ENCODE peak calls at places on chromosomes 12 and 14, in four cellular contexts. One of them, this sample, is unnamed.

GRCh38 chr12:124493809-124494750 is 73.3 kb downstream of the NCOR2 start:
- DNase-seq in lower leg skin: no peak
- DNase-seq in endothelial cell of umbilical vein: no peak
- DNase-seq in suprapubic skin: peak
- DNase-seq in this sample: no peak

GRCh38 chr12:30026621-30027234 is 243.0 kb upstream of the TMTC1 start:
- DNase-seq in lower leg skin: no peak
- DNase-seq in endothelial cell of umbilical vein: peak
- DNase-seq in suprapubic skin: no peak
- DNase-seq in this sample: peak

GRCh38 chr14:61406198-61406597 is 84.8 kb downstream of the PRKCH start:
- DNase-seq in lower leg skin: no peak
- DNase-seq in endothelial cell of umbilical vein: no peak
- DNase-seq in suprapubic skin: no peak
- DNase-seq in this sample: no peak

GRCh38 chr12:46557539-46558373 is 185.2 kb upstream of the SLC38A2 start:
- DNase-seq in lower leg skin: no peak
- DNase-seq in endothelial cell of umbilical vein: no peak
- DNase-seq in suprapubic skin: no peak
- DNase-seq in this sample: no peak

GRCh38 chr12:25241171-25242020 is 9.3 kb downstream of the KRAS start:
- DNase-seq in lower leg skin: no peak
- DNase-seq in endothelial cell of umbilical vein: peak
- DNase-seq in suprapubic skin: no peak
- DNase-seq in this sample: no peak

GRCh38 chr14:39212034-39212433 is 21.7 kb upstream of the MIA2 start:
- DNase-seq in lower leg skin: no peak
- DNase-seq in endothelial cell of umbilical vein: no peak
- DNase-seq in suprapubic skin: no peak
- DNase-seq in this sample: peak

GRCh38 chr14:103994535-103995184 is 52.3 kb upstream of the RD3L start:
- DNase-seq in lower leg skin: no peak
- DNase-seq in endothelial cell of umbilical vein: no peak
- DNase-seq in suprapubic skin: no peak
- DNase-seq in this sample: no peak

GRCh38 chr12:116598341-116599284 is 39.4 kb downstream of the MAP1LC3B2 start:
- DNase-seq in lower leg skin: no peak
- DNase-seq in endothelial cell of umbilical vein: no peak
- DNase-seq in suprapubic skin: no peak
- DNase-seq in this sample: no peak

GRCh38 chr12:27521066-27521465 is 2.9 kb upstream of the PPFIBP1 start:
- DNase-seq in lower leg skin: no peak
- DNase-seq in endothelial cell of umbilical vein: peak
- DNase-seq in suprapubic skin: no peak
- DNase-seq in this sample: no peak

GRCh38 chr12:76836633-76837032 is 42.2 kb downstream of the CSRP2 start:
- DNase-seq in lower leg skin: no peak
- DNase-seq in endothelial cell of umbilical vein: no peak
- DNase-seq in suprapubic skin: no peak
- DNase-seq in this sample: no peak

GRCh38 chr14:78946949-78947348 is 776.8 kb downstream of the NRXN3 start:
- DNase-seq in lower leg skin: no peak
- DNase-seq in endothelial cell of umbilical vein: no peak
- DNase-seq in suprapubic skin: no peak
- DNase-seq in this sample: no peak

GRCh38 chr12:53224897-53225634 is 6.9 kb downstream of the RARG start:
- DNase-seq in lower leg skin: no peak
- DNase-seq in endothelial cell of umbilical vein: no peak
- DNase-seq in suprapubic skin: no peak
- DNase-seq in this sample: no peak

GRCh38 chr14:24436355-24437019 is 6.1 kb downstream of the SDR39U1 start:
- DNase-seq in lower leg skin: no peak
- DNase-seq in endothelial cell of umbilical vein: peak
- DNase-seq in suprapubic skin: peak
- DNase-seq in this sample: peak

GRCh38 chr14:69153848-69154208 is 909 bp upstream of the DCAF5 start:
- DNase-seq in lower leg skin: no peak
- DNase-seq in endothelial cell of umbilical vein: peak
- DNase-seq in suprapubic skin: no peak
- DNase-seq in this sample: no peak

GRCh38 chr14:25406818-25407217 is 356.9 kb upstream of the STXBP6 start:
- DNase-seq in lower leg skin: no peak
- DNase-seq in endothelial cell of umbilical vein: peak
- DNase-seq in suprapubic skin: no peak
- DNase-seq in this sample: peak

GRCh38 chr12:73180734-73181133 is 908.6 kb downstream of the TRHDE start:
- DNase-seq in lower leg skin: no peak
- DNase-seq in endothelial cell of umbilical vein: no peak
- DNase-seq in suprapubic skin: no peak
- DNase-seq in this sample: no peak

GRCh38 chr14:68941820-68942219 is 37.3 kb downstream of the ACTN1 start:
- DNase-seq in lower leg skin: peak
- DNase-seq in endothelial cell of umbilical vein: peak
- DNase-seq in suprapubic skin: no peak
- DNase-seq in this sample: peak

GRCh38 chr14:36520601-36521525 is 831 bp upstream of the NKX2-1 start:
- DNase-seq in lower leg skin: no peak
- DNase-seq in endothelial cell of umbilical vein: peak
- DNase-seq in suprapubic skin: no peak
- DNase-seq in this sample: no peak

GRCh38 chr12:53804429-53804828 is 52.6 kb upstream of the CISTR start:
- DNase-seq in lower leg skin: peak
- DNase-seq in endothelial cell of umbilical vein: no peak
- DNase-seq in suprapubic skin: no peak
- DNase-seq in this sample: no peak

GRCh38 chr14:76955575-76956252 is 72.8 kb downstream of the IRF2BPL start:
- DNase-seq in lower leg skin: no peak
- DNase-seq in endothelial cell of umbilical vein: no peak
- DNase-seq in suprapubic skin: no peak
- DNase-seq in this sample: no peak

GRCh38 chr12:25764409-25764808 is 194.1 kb upstream of the RASSF8 start:
- DNase-seq in lower leg skin: no peak
- DNase-seq in endothelial cell of umbilical vein: no peak
- DNase-seq in suprapubic skin: no peak
- DNase-seq in this sample: no peak

GRCh38 chr14:105059035-105059916 is 6.0 kb downstream of the GPR132 start:
- DNase-seq in lower leg skin: no peak
- DNase-seq in endothelial cell of umbilical vein: no peak
- DNase-seq in suprapubic skin: peak
- DNase-seq in this sample: no peak

DNA sequence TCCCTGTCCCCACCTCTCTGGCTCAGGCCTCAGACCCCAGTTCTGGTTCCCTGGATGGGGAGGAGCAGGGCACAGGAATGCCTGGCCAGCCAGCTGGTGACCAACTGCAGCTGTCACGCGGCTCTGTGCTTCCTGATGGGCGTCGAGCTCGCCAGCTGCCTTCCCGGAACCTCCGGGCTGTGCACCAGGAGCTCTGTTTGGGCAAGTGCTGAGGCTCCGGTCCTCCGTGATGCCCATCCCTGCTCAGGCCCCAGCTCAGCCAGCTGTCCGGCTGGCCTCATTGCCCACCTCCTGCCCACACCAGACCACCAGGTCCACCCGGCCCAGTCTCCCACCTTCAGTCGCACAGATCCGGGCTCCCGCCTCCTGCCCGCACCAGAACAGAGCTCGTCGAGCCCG is 4.8 kb downstream of the IFFO1 start:
- DNase-seq in lower leg skin: peak
- DNase-seq in endothelial cell of umbilical vein: no peak
- DNase-seq in suprapubic skin: peak
- DNase-seq in this sample: no peak
- TF ChIP-seq POLR2A in lower leg skin: no peak
- TF ChIP-seq POLR2A in endothelial cell of umbilical vein: no peak
- TF ChIP-seq POLR2A in suprapubic skin: no peak
- TF ChIP-seq POLR2A in this sample: no peak

DNA sequence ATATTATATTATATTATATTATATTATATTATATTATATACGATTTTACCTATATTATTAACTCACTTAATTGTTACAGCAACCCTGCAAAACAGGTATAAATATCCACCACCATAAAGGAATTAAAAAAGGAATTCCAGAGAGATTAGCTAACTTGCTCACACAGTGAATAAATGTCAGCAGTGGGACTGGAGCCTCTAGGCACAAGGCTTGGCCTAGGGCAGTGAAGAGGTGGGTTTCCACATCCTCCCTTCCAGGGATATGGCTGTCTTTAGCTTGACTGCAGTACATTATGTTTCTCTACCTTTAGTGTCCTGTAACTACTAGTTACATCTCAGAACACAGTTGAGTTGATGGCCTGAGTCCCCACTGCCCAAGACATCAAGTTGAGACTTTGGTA is 166.9 kb downstream of the SLC15A5 start:
- DNase-seq in lower leg skin: no peak
- DNase-seq in endothelial cell of umbilical vein: no peak
- DNase-seq in suprapubic skin: no peak
- DNase-seq in this sample: no peak
- TF ChIP-seq POLR2A in lower leg skin: no peak
- TF ChIP-seq POLR2A in endothelial cell of umbilical vein: no peak
- TF ChIP-seq POLR2A in suprapubic skin: no peak
- TF ChIP-seq POLR2A in this sample: no peak

GRCh38 chr14:23286020-23286903 is at the start of gene HOMEZ:
- DNase-seq in lower leg skin: peak
- DNase-seq in endothelial cell of umbilical vein: peak
- DNase-seq in suprapubic skin: peak
- DNase-seq in this sample: peak
- TF ChIP-seq POLR2A in lower leg skin: no peak
- TF ChIP-seq POLR2A in endothelial cell of umbilical vein: peak
- TF ChIP-seq POLR2A in suprapubic skin: peak
- TF ChIP-seq POLR2A in this sample: peak

DNA sequence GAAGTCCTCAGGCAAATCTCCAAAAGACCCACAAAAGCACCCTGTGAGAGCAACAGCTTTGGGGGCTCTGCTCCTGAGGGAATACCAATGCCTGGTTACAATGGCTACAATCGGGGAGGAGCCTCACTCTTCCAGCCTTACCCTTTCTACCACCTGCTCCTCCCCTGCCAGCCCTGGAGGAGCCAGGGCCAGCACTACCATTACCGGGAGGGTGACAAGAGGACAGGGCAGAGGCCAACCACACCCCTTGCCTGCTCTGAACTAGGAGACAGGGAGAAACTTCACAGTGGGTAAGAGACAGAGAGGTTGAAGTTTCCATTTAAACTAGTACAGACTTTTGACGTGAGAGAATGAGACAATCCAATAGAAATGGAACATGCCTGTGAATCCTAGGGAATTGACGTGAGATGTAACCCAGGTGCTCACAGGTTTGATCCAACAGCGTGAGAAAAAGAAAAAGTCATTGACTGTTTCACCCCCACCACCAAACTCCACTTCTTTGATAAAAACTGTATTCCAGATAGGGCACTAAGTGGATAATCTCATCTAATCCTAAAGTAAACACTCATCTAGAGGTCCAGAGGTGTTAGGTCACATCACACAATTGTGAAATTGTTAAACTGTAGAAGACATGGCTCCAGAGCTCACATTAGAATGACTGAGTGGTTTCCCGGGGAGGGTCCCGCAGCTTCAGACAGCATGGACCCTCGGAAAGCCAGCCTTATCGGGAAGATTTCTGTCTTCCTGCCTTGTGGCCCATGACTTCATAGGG is 8.4 kb upstream of the TC2N start:
- DNase-seq in lower leg skin: no peak
- DNase-seq in endothelial cell of umbilical vein: no peak
- DNase-seq in suprapubic skin: no peak
- DNase-seq in this sample: no peak
- TF ChIP-seq POLR2A in lower leg skin: no peak
- TF ChIP-seq POLR2A in endothelial cell of umbilical vein: no peak
- TF ChIP-seq POLR2A in suprapubic skin: no peak
- TF ChIP-seq POLR2A in this sample: no peak

This sample was measured in H54.